ENCODE peak calls at places on chromosomes 6 and 20, in ten cellular contexts. R is SW 1271, M is uterus, I is GM04504, N is WTC11, F is suprapubic skin, D is KBM-7, J is mucosa of descending colon, H is sciatic nerve, W is frontal cortex. G is an unnamed sample.

GRCh38 chr6:130769812-130770211 is 57.4 kb upstream of the SMLR1 start:
- DNase-seq in H (no peak), J (no peak), F (no peak), R (no peak), M (no peak), I (no peak), D (no peak), W (no peak), N (no peak), G (no peak)

GRCh38 chr6:144262470-144263369 is 22.4 kb upstream of the UTRN start:
- DNase-seq in R (no peak), N (peak), H (no peak), M (no peak), I (no peak), J (peak), D (peak), F (no peak), W (no peak), G (no peak)

GRCh38 chr6:15642276-15642675 is 20.6 kb downstream of the DTNBP1 start:
- DNase-seq in I (no peak), N (peak), R (no peak), D (peak), J (no peak), F (no peak), M (no peak), H (no peak), W (no peak), G (no peak)

GRCh38 chr6:18141805-18142590 is 12.9 kb downstream of the TPMT start:
- DNase-seq in J (no peak), R (no peak), D (no peak), I (no peak), M (no peak), H (no peak), F (no peak), W (no peak), N (no peak), G (no peak)

GRCh38 chr6:143329323-143329722 is 121.2 kb downstream of the ADAT2 start:
- DNase-seq in J (no peak), R (no peak), I (no peak), F (no peak), W (no peak), M (no peak), N (no peak), H (no peak), D (no peak), G (no peak)

GRCh38 chr20:8790442-8791074 is 278.3 kb upstream of the PLCB4 start:
- DNase-seq in J (peak), I (peak), M (no peak), D (peak), W (peak), H (no peak), N (peak), R (peak), F (no peak), G (no peak)

GRCh38 chr6:53095716-53096115 is 30.5 kb downstream of the FBXO9 start:
- DNase-seq in I (no peak), H (no peak), F (no peak), M (no peak), W (no peak), R (no peak), D (no peak), J (no peak), N (no peak), G (no peak)

GRCh38 chr6:110542311-110543024 is 66.1 kb upstream of the SLC22A16 start:
- DNase-seq in H (no peak), W (no peak), I (no peak), N (no peak), R (no peak), M (no peak), D (no peak), J (no peak), F (no peak), G (peak)

GRCh38 chr6:105771313-105771970 is 314.7 kb upstream of the PRDM1 start:
- DNase-seq in R (no peak), D (no peak), N (no peak), I (no peak), J (no peak), M (no peak), W (no peak), F (no peak), H (no peak), G (no peak)

GRCh38 chr6:53796451-53796780 is 1.6 kb downstream of the LRRC1 start:
- DNase-seq in N (no peak), W (no peak), H (no peak), I (no peak), J (no peak), D (no peak), M (no peak), F (no peak), R (no peak), G (no peak)

GRCh38 chr20:50371878-50372769 is 138.1 kb upstream of the PTPN1 start:
- DNase-seq in F (no peak), N (no peak), W (no peak), R (peak), H (no peak), M (no peak), D (peak), I (no peak), J (no peak), G (peak)

GRCh38 chr6:100103194-100103593 is 109.2 kb upstream of the MCHR2 start:
- DNase-seq in W (no peak), J (no peak), I (no peak), F (no peak), M (no peak), R (no peak), H (no peak), D (no peak), N (no peak), G (no peak)

GRCh38 chr6:168091381-168092264 is 12.6 kb upstream of the FRMD1 start:
- DNase-seq in J (no peak), M (no peak), D (no peak), R (no peak), H (no peak), I (no peak), N (no peak), W (no peak), F (no peak), G (no peak)

GRCh38 chr6:47034919-47035318 is 7.2 kb downstream of the ADGRF1 start:
- DNase-seq in M (peak), W (peak), F (no peak), H (no peak), R (no peak), J (no peak), N (no peak), D (no peak), I (peak), G (peak)

GRCh38 chr6:136696238-136696637 is 96.0 kb downstream of the MAP3K5 start:
- DNase-seq in R (no peak), I (peak), F (no peak), J (no peak), D (no peak), W (no peak), H (no peak), N (no peak), M (peak), G (no peak)

GRCh38 chr6:33323623-33323948 is 6.0 kb upstream of the ZBTB22 start:
- DNase-seq in N (no peak), W (no peak), D (peak), J (no peak), H (no peak), I (no peak), M (no peak), F (no peak), R (no peak), G (no peak)

GRCh38 chr6:108556250-108556649 is 4.5 kb upstream of the FOXO3 start:
- DNase-seq in J (no peak), I (no peak), H (no peak), W (no peak), R (no peak), N (no peak), F (no peak), M (no peak), D (no peak), G (no peak)

GRCh38 chr6:102438181-102438580 is 1044.7 kb downstream of the GRIK2 start:
- DNase-seq in F (no peak), R (no peak), J (no peak), N (no peak), H (no peak), I (no peak), M (no peak), W (no peak), D (no peak), G (no peak)

GRCh38 chr6:41966961-41967311 is 25.3 kb upstream of the CCND3 start:
- DNase-seq in M (no peak), R (peak), H (peak), J (no peak), N (peak), W (no peak), D (peak), F (no peak), I (no peak), G (no peak)

GRCh38 chr6:39003072-39003471 is 45.5 kb upstream of the GLP1R start:
- DNase-seq in W (no peak), N (peak), I (no peak), R (no peak), J (no peak), F (no peak), M (no peak), H (no peak), D (peak), G (no peak)

GRCh38 chr6:127367023-127367375 is 23.6 kb upstream of the ECHDC1 start:
- DNase-seq in D (no peak), W (no peak), N (no peak), J (no peak), H (no peak), M (no peak), R (no peak), I (no peak), F (no peak), G (no peak)

GRCh38 chr6:109453594-109454482 is 1.7 kb downstream of the MICAL1 start:
- DNase-seq in D (no peak), M (peak), I (no peak), J (no peak), R (no peak), N (no peak), W (peak), H (no peak), F (no peak), G (peak)

GRCh38 chr20:44029848-44030230 is 115.2 kb downstream of the TOX2 start:
- DNase-seq in M (no peak), F (peak), J (no peak), H (no peak), R (no peak), I (no peak), N (no peak), D (no peak), W (no peak), G (no peak)

GRCh38 chr20:1895674-1896496 is 678 bp downstream of the SIRPA start:
- DNase-seq in D (no peak), J (peak), R (no peak), H (no peak), N (peak), W (peak), M (peak), I (no peak), F (no peak), G (no peak)

GRCh38 chr20:50341880-50342637 is 151.4 kb downstream of the CEBPB start:
- DNase-seq in J (no peak), W (no peak), R (no peak), F (no peak), H (no peak), N (no peak), I (no peak), M (no peak), D (no peak), G (peak)

GRCh38 chr6:6820688-6821238 is 232.2 kb downstream of the LY86 start:
- DNase-seq in N (no peak), D (no peak), F (peak), J (peak), R (no peak), M (no peak), H (no peak), W (no peak), I (no peak), G (peak)

GRCh38 chr6:52059821-52060220 is 27.6 kb downstream of the PKHD1 start:
- DNase-seq in H (no peak), J (no peak), D (no peak), I (no peak), R (no peak), M (no peak), F (no peak), N (no peak), W (no peak), G (no peak)